ENCODE peak calls at places on chromosomes 7 and 10, in ten cellular contexts. M is Right ventricle myocardium inferior, I is fibroblast of the aortic adventitia, T is Ammon's horn, L is Calu3, D is iris pigment epithelial cell, C is NCI-H1092, A is adrenal gland, P is HCT116, E is DMS79 treated with DMSO at 0.1 percent for 48 hours. G is an unnamed sample.

GRCh38 chr10:3874988-3875841 is 90.2 kb upstream of the KLF6 start:
- DNase-seq in I (no peak), T (peak; percentile 28), A (no peak), E (no peak), P (no peak), D (no peak), M (no peak), L (no peak), C (no peak), G (no peak)

GRCh38 chr10:86368987-86369386 is 2.4 kb upstream of the GRID1 start:
- DNase-seq in A (peak; percentile 2), D (no peak), P (no peak), E (no peak), M (no peak), C (no peak), T (no peak), L (no peak), I (no peak), G (no peak)

GRCh38 chr10:54081950-54082349 is 719.1 kb downstream of the PCDH15 start:
- DNase-seq in L (no peak), E (no peak), T (no peak), C (no peak), P (no peak), D (no peak), I (no peak), M (no peak), A (no peak), G (peak; percentile 0)

GRCh38 chr10:43781480-43782361 is 133.0 kb upstream of the ZNF32 start:
- DNase-seq in I (peak; percentile 16), M (no peak), P (no peak), A (no peak), T (no peak), E (no peak), C (no peak), D (no peak), L (no peak), G (no peak)

GRCh38 chr10:132142396-132143161 is 44.2 kb upstream of the DPYSL4 start:
- DNase-seq in D (peak; percentile 5), M (no peak), P (no peak), E (peak; percentile 9), A (peak; percentile 38), I (no peak), T (no peak), L (peak; percentile 61), C (no peak), G (peak; percentile 12)

GRCh38 chr10:18681971-18682403 is 22.8 kb downstream of the ARL5B start:
- DNase-seq in E (no peak), P (no peak), A (no peak), I (peak; percentile 80), C (no peak), M (no peak), L (no peak), D (peak; percentile 70), T (no peak), G (no peak)

GRCh38 chr7:28293529-28293835 is 112.9 kb upstream of the JAZF1 start:
- DNase-seq in C (no peak), L (peak; percentile 48), I (no peak), A (no peak), P (peak; percentile 68), E (no peak), T (no peak), D (no peak), M (no peak), G (no peak)

GRCh38 chr10:111209666-111210065 is 132.8 kb downstream of the ADRA2A start:
- DNase-seq in D (no peak), I (no peak), P (no peak), C (no peak), T (no peak), L (no peak), M (no peak), A (no peak), E (no peak), G (no peak)

GRCh38 chr10:132538031-132538789 is 623 bp downstream of the INPP5A start:
- DNase-seq in E (no peak), I (no peak), C (no peak), P (no peak), D (no peak), A (peak; percentile 34), M (peak; percentile 81), T (no peak), L (no peak), G (no peak)

GRCh38 chr10:71213761-71214440 is 1.5 kb downstream of the UNC5B start:
- DNase-seq in M (no peak), I (peak; percentile 89), E (no peak), A (no peak), T (no peak), D (peak; percentile 49), C (no peak), P (no peak), L (no peak), G (no peak)

GRCh38 chr7:158381956-158382355 is 205.7 kb downstream of the PTPRN2 start:
- DNase-seq in T (no peak), D (no peak), A (no peak), P (no peak), I (no peak), M (no peak), C (no peak), E (no peak), L (no peak), G (no peak)

GRCh38 chr7:124812764-124813163 is 47.2 kb upstream of the GPR37 start:
- DNase-seq in D (no peak), I (no peak), P (no peak), E (no peak), A (no peak), M (no peak), C (no peak), L (no peak), T (no peak), G (no peak)

GRCh38 chr10:112689327-112689726 is 242.3 kb downstream of the VTI1A start:
- DNase-seq in I (peak; percentile 50), C (no peak), P (peak; percentile 10), E (no peak), L (peak; percentile 50), D (peak; percentile 7), M (no peak), T (no peak), A (no peak), G (no peak)

GRCh38 chr10:89476676-89477075 is 58.7 kb downstream of the SLC16A12 start:
- DNase-seq in P (no peak), D (peak; percentile 95), L (peak; percentile 61), M (no peak), E (no peak), A (no peak), C (no peak), I (peak; percentile 27), T (no peak), G (no peak)

GRCh38 chr7:35725280-35725680 is 30.3 kb upstream of the HERPUD2 start:
- DNase-seq in C (no peak), I (no peak), E (no peak), M (no peak), P (no peak), T (no peak), L (no peak), A (no peak), D (no peak), G (no peak)

G was measured in COLO829.